ENCODE peak calls at places on chromosomes 2 and 18, in nine cellular contexts. T is uterus, I is AG04450, W is kidney, U is choroid plexus epithelial cell, Q is foreskin fibroblast, B is astrocyte of the spinal cord, F is body of pancreas, X is brain microvascular endothelial cell. R is an unnamed sample.

GRCh38 chr2:68784849-68785248 is 50.2 kb downstream of the ARHGAP25 start:
- DNase-seq in B (no peak), X (no peak), T (no peak), I (no peak), U (no peak), F (no peak), Q (no peak), W (no peak), R (no peak)

GRCh38 chr2:217090024-217090473 is 230.2 kb upstream of the TNP1 start:
- DNase-seq in B (peak), W (no peak), U (peak), F (no peak), T (no peak), X (no peak), I (no peak), Q (peak), R (no peak)

GRCh38 chr18:78717051-78717765 is 262.4 kb upstream of the SALL3 start:
- DNase-seq in X (no peak), Q (no peak), W (no peak), B (no peak), U (no peak), F (no peak), I (no peak), T (no peak), R (peak)

GRCh38 chr18:76471593-76471992 is 23.4 kb downstream of the ZNF516 start:
- DNase-seq in Q (no peak), I (no peak), F (no peak), B (no peak), T (no peak), X (no peak), U (no peak), W (no peak), R (no peak)

GRCh38 chr2:228819701-228820100 is 451.4 kb downstream of the PID1 start:
- DNase-seq in T (no peak), I (no peak), B (no peak), Q (peak), F (no peak), X (no peak), W (no peak), U (no peak), R (no peak)

GRCh38 chr2:231928901-231929725 is 2.9 kb upstream of the NPPC start:
- DNase-seq in X (no peak), Q (no peak), U (no peak), T (no peak), I (no peak), B (no peak), W (peak), F (no peak), R (no peak)

GRCh38 chr18:27717816-27718215 is 459.1 kb downstream of the CDH2 start:
- DNase-seq in T (no peak), B (no peak), F (no peak), I (no peak), X (no peak), Q (no peak), U (no peak), W (no peak), R (no peak)

GRCh38 chr2:36489296-36489695 is 108.7 kb downstream of the FEZ2 start:
- DNase-seq in Q (peak), W (no peak), T (no peak), U (peak), X (peak), F (no peak), B (peak), I (no peak), R (no peak)

GRCh38 chr18:51168960-51169662 is 28.4 kb downstream of the MEX3C start:
- DNase-seq in I (no peak), T (no peak), Q (peak), B (no peak), F (no peak), U (no peak), X (no peak), W (no peak), R (no peak)

GRCh38 chr18:67001052-67001451 is 397.2 kb upstream of the CDH19 start:
- DNase-seq in U (no peak), X (no peak), W (no peak), T (no peak), B (no peak), F (no peak), Q (no peak), I (no peak), R (no peak)

GRCh38 chr2:25339791-25340339 is 1.9 kb downstream of the DNMT3A start:
- DNase-seq in B (no peak), X (no peak), W (peak), T (peak), U (no peak), I (no peak), Q (peak), F (peak), R (peak)

GRCh38 chr2:86301010-86301409 is 36.4 kb downstream of the REEP1 start:
- DNase-seq in T (peak), X (no peak), Q (no peak), F (no peak), U (peak), W (no peak), I (no peak), B (no peak), R (no peak)

GRCh38 chr2:225466891-225467604 is 67.5 kb downstream of the NYAP2 start:
- DNase-seq in Q (peak), B (no peak), I (no peak), X (no peak), T (no peak), W (no peak), F (no peak), U (peak), R (no peak)

GRCh38 chr18:74288730-74289129 is 3.0 kb downstream of the CYB5A start:
- DNase-seq in T (no peak), W (no peak), F (no peak), Q (no peak), B (no peak), I (no peak), U (peak), X (no peak), R (no peak)

GRCh38 chr2:239106314-239106908 is 258.5 kb downstream of the TWIST2 start:
- DNase-seq in U (peak), W (no peak), F (no peak), Q (peak), T (no peak), B (peak), X (peak), I (no peak), R (no peak)

GRCh38 chr18:77044866-77045664 is 87.5 kb downstream of the MBP start:
- DNase-seq in T (no peak), U (no peak), I (no peak), F (no peak), Q (no peak), W (no peak), B (no peak), X (no peak), R (no peak)

GRCh38 chr2:138708682-138709241 is 71.4 kb downstream of the NXPH2 start:
- DNase-seq in W (no peak), T (no peak), X (no peak), B (peak), Q (peak), I (no peak), F (no peak), U (peak), R (no peak)

GRCh38 chr2:206232287-206233035 is 42.0 kb upstream of the ZDBF2 start:
- DNase-seq in I (no peak), T (no peak), X (no peak), B (no peak), W (no peak), F (no peak), U (no peak), Q (no peak), R (no peak)

GRCh38 chr18:7877609-7878008 is 310.5 kb downstream of the PTPRM start:
- DNase-seq in F (no peak), X (no peak), B (peak), I (no peak), Q (peak), T (no peak), W (no peak), U (peak), R (no peak)

GRCh38 chr2:31300309-31300708 is 66.4 kb downstream of the EHD3 start:
- DNase-seq in U (no peak), B (no peak), Q (peak), T (no peak), X (no peak), F (no peak), W (no peak), I (no peak), R (no peak)

GRCh38 chr2:210480764-210481163 is 4.2 kb upstream of the LANCL1 start:
- DNase-seq in F (no peak), U (no peak), B (no peak), Q (no peak), W (no peak), X (no peak), T (no peak), I (no peak), R (no peak)

GRCh38 chr18:24991661-24992060 is 360.3 kb downstream of the ZNF521 start:
- DNase-seq in T (no peak), Q (peak), U (no peak), X (no peak), F (no peak), B (no peak), W (no peak), I (no peak), R (no peak)

GRCh38 chr2:235360446-235360845 is 133.4 kb upstream of the AGAP1 start:
- DNase-seq in Q (no peak), F (no peak), X (no peak), W (no peak), T (no peak), I (no peak), B (no peak), U (no peak), R (no peak)

GRCh38 chr18:13436596-13436995 is 218.0 kb downstream of the LDLRAD4 start:
- DNase-seq in B (no peak), U (no peak), X (no peak), T (no peak), W (no peak), Q (no peak), F (no peak), I (no peak), R (no peak)

GRCh38 chr2:74735009-74735408 is 81.0 kb downstream of the SEMA4F start:
- DNase-seq in Q (peak), B (no peak), X (no peak), T (no peak), I (no peak), U (no peak), W (no peak), F (no peak), R (no peak)

GRCh38 chr2:232687382-232688160 is 9.6 kb upstream of the GIGYF2 start:
- DNase-seq in T (no peak), Q (no peak), B (no peak), F (no peak), I (no peak), X (no peak), W (no peak), U (no peak), R (no peak)

GRCh38 chr18:23745366-23745765 is 56.1 kb downstream of the LAMA3 start:
- DNase-seq in U (no peak), F (no peak), Q (no peak), I (no peak), X (no peak), B (no peak), T (no peak), W (no peak), R (no peak)

GRCh38 chr18:48662021-48662661 is 123.3 kb downstream of the CTIF start:
- DNase-seq in W (peak), F (no peak), Q (peak), T (peak), U (peak), X (peak), B (peak), I (peak), R (peak)

GRCh38 chr18:5444847-5445246 is 99.0 kb downstream of the EPB41L3 start:
- DNase-seq in I (no peak), X (no peak), F (no peak), W (no peak), T (no peak), U (no peak), Q (no peak), B (no peak), R (no peak)

GRCh38 chr2:88159955-88160415 is 10.2 kb upstream of the THNSL2 start:
- DNase-seq in T (peak), B (peak), F (peak), X (peak), U (peak), Q (peak), W (no peak), I (peak), R (peak)

GRCh38 chr2:46073540-46074018 is 223.6 kb upstream of the EPAS1 start:
- DNase-seq in W (no peak), U (peak), Q (peak), I (peak), T (no peak), X (peak), B (peak), F (no peak), R (no peak)

GRCh38 chr2:206797376-206797775 is 32.0 kb downstream of the FASTKD2 start:
- DNase-seq in T (no peak), B (no peak), Q (no peak), W (no peak), F (no peak), I (no peak), X (no peak), U (no peak), R (no peak)

GRCh38 chr2:70305531-70305930 is 3.7 kb upstream of the FAM136A start:
- DNase-seq in W (no peak), B (no peak), I (no peak), F (no peak), Q (no peak), U (no peak), X (no peak), T (no peak), R (no peak)

GRCh38 chr2:88600038-88600465 is 27.2 kb downstream of the EIF2AK3 start:
- DNase-seq in I (peak), U (peak), X (peak), Q (peak), B (peak), T (peak), F (peak), W (no peak), R (no peak)

GRCh38 chr18:79400091-79400590 is 4.4 kb downstream of the NFATC1 start:
- DNase-seq in U (no peak), T (peak), X (no peak), W (peak), I (no peak), B (no peak), Q (peak), F (peak), R (peak)

GRCh38 chr18:35582899-35583558 is 1.5 kb downstream of the GALNT1 start:
- DNase-seq in F (no peak), X (peak), B (peak), I (no peak), U (peak), T (no peak), Q (peak), W (no peak), R (no peak)
- H3K4me3 ChIP-seq in F (no peak), X (peak), B (peak), I (peak), U (peak), T (no peak), Q (peak), W (peak), R (no peak)

DNA sequence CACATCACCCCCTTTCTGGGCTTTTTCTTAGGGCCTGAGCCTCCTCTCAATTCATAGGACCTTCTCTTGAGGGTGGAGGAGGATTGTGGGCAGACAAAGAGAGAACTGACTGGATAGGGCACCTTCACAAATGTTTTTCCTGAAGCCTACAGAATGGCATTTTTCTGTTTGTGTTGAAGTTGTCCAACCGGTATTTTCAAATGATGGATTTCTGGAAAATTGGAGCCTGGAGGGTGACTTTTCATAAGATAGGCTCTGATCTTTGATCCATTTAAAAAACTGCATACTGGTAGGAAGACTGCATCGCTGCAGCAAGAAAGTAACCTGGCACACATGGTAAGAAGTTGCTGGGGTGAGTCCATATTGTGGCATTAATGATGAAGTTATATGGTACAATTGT is 96.9 kb upstream of the CXCR4 start:
- DNase-seq in W (no peak), T (no peak), I (no peak), X (no peak), U (no peak), F (no peak), Q (no peak), B (no peak), R (no peak)
- H3K4me3 ChIP-seq in W (no peak), T (no peak), I (no peak), X (no peak), U (no peak), F (no peak), Q (no peak), B (no peak), R (no peak)

DNA sequence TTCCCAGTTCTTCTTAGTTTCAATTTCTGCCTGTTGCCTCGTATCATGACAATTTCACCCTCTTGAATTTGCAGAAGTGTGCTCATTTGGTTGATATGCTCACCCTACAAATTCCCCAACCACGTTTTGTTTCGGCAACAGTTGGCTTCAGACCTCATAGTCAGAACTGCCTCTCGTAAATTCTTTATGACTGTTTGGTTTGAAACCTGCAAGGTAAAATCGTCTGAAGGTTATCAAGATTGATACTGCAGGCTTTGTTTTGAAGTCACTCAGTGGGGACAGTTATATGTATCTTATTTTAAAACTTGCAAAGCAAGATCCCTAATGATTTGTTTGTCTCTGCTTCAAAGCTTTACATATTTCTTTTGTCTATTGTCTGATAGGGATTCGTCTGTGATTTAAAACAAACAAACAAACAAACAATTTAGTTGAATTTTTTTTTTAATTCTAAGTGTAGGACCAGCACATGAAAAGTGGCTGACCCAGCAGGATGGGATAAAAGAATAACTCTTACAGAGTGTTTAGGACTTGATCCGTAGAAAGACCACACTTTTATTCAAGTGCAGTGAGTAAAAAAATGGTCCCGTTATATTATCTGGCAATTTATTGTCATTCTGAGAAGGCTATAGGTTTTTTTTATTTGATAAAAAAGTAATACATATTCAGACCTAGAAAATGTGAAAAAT is 45.7 kb upstream of the MYCN start:
- DNase-seq in F (no peak), B (no peak), I (no peak), U (no peak), T (no peak), X (no peak), W (no peak), Q (no peak), R (no peak)
- H3K4me3 ChIP-seq in F (no peak), B (no peak), I (no peak), U (no peak), T (no peak), X (no peak), W (no peak), Q (no peak), R (no peak)

DNA sequence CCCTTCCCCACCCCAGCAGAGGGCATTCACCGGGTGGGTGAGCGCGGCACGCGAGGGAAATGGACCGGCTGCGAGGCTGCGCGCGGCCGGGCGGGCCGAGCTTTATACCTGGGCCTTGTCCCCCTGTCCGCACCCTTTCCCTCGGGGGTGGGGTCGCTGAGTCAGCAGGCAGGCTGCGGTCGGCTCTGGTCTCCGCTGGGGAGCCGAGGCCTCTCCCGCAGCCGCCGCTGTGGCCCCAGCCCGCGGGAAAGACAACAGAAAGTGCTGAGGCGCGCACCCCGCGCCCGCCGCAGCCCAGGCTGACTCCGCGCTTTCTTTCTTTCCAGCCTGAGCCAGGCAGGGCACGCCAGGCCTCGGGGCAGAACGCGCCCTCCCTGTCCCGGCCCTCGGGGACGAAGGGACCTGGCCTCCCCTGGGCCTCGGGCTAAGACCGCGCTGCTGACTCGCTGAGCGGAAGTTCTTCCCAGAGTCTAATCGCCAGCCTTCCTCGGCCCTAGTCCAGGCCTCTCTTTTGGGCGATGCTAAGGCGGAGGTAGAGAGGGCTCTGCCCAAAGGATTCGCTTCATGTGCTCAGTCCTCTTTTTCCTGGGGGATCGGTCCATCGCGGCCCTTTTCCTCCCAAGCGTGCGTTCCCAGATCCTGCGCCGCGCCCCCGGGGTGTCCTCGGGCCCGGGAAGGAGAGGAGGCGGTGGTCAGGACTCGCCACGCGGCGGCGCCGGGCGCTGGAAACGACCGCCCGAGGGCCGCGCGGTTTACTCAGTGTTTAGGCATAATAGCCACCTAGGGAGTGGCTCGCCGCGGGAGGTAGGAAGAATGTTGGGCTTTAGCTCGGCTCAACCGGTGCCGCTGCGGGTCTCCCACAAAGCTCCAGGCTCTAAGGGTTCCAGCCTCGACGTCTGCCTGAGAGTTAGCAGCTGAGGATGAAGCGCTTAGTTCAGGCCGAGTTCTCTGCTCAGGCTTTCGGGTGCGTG is at the start of gene CRYBA2:
- DNase-seq in F (peak), T (no peak), I (no peak), X (no peak), U (peak), Q (peak), B (no peak), W (no peak), R (no peak)
- H3K4me3 ChIP-seq in F (no peak), T (peak), I (peak), X (peak), U (peak), Q (peak), B (no peak), W (no peak), R (peak)

R was measured in tibial artery.